ENCODE peak calls at places on chromosome 16, in eight cellular contexts. One of them, this sample, is unnamed. For H3K9me3, the result is how much of the 10 kb centered on the place peaks cover.

GRCh38 chr16:14131774-14132695 is 60.9 kb downstream of the MRTFB start:
- DNase-seq in mucosa of descending colon: peak
- DNase-seq in K562: no peak
- DNase-seq in Peyer's patch: no peak
- DNase-seq in right cardiac atrium: no peak
- DNase-seq in HAP-1: no peak
- DNase-seq in lower lobe of right lung: no peak
- DNase-seq in psoas muscle: no peak
- DNase-seq in this sample: peak

GRCh38 chr16:1821861-1822611 is 4.6 kb downstream of the HAGH start:
- DNase-seq in mucosa of descending colon: no peak
- DNase-seq in K562: no peak
- DNase-seq in Peyer's patch: no peak
- DNase-seq in right cardiac atrium: no peak
- DNase-seq in HAP-1: no peak
- DNase-seq in lower lobe of right lung: no peak
- DNase-seq in psoas muscle: no peak
- DNase-seq in this sample: no peak

GRCh38 chr16:69112285-69113129 is 7.1 kb downstream of the HAS3 start:
- DNase-seq in mucosa of descending colon: peak
- DNase-seq in K562: peak
- DNase-seq in Peyer's patch: peak
- DNase-seq in right cardiac atrium: peak
- DNase-seq in HAP-1: peak
- DNase-seq in lower lobe of right lung: peak
- DNase-seq in psoas muscle: peak
- DNase-seq in this sample: peak

GRCh38 chr16:58262592-58262991 is 32.2 kb downstream of the PRSS54 start:
- DNase-seq in mucosa of descending colon: no peak
- DNase-seq in K562: no peak
- DNase-seq in Peyer's patch: no peak
- DNase-seq in right cardiac atrium: no peak
- DNase-seq in HAP-1: no peak
- DNase-seq in lower lobe of right lung: no peak
- DNase-seq in psoas muscle: no peak
- DNase-seq in this sample: no peak

GRCh38 chr16:84647830-84648594 is at the start of gene KLHL36:
- DNase-seq in mucosa of descending colon: peak
- DNase-seq in K562: peak
- DNase-seq in Peyer's patch: peak
- DNase-seq in right cardiac atrium: peak
- DNase-seq in HAP-1: peak
- DNase-seq in lower lobe of right lung: peak
- DNase-seq in psoas muscle: peak
- DNase-seq in this sample: peak

GRCh38 chr16:4336701-4337539 is 14.2 kb downstream of the PAM16 start:
- DNase-seq in mucosa of descending colon: no peak
- DNase-seq in K562: no peak
- DNase-seq in Peyer's patch: no peak
- DNase-seq in right cardiac atrium: peak
- DNase-seq in HAP-1: no peak
- DNase-seq in lower lobe of right lung: no peak
- DNase-seq in psoas muscle: no peak
- DNase-seq in this sample: no peak

GRCh38 chr16:28842696-28843095 is 3.5 kb downstream of the TUFM start:
- DNase-seq in mucosa of descending colon: no peak
- DNase-seq in K562: no peak
- DNase-seq in Peyer's patch: no peak
- DNase-seq in right cardiac atrium: no peak
- DNase-seq in HAP-1: no peak
- DNase-seq in lower lobe of right lung: no peak
- DNase-seq in psoas muscle: no peak
- DNase-seq in this sample: no peak

GRCh38 chr16:4615389-4616046 is 830 bp upstream of the UBALD1 start:
- DNase-seq in mucosa of descending colon: peak
- DNase-seq in K562: no peak
- DNase-seq in Peyer's patch: no peak
- DNase-seq in right cardiac atrium: peak
- DNase-seq in HAP-1: no peak
- DNase-seq in lower lobe of right lung: peak
- DNase-seq in psoas muscle: no peak
- DNase-seq in this sample: no peak

GRCh38 chr16:3004781-3005284 is 7.9 kb upstream of the CLDN9 start:
- DNase-seq in mucosa of descending colon: peak
- DNase-seq in K562: peak
- DNase-seq in Peyer's patch: no peak
- DNase-seq in right cardiac atrium: no peak
- DNase-seq in HAP-1: peak
- DNase-seq in lower lobe of right lung: no peak
- DNase-seq in psoas muscle: no peak
- DNase-seq in this sample: peak

GRCh38 chr16:68973611-68974120 is 130.3 kb downstream of the TANGO6 start:
- DNase-seq in mucosa of descending colon: no peak
- DNase-seq in K562: no peak
- DNase-seq in Peyer's patch: no peak
- DNase-seq in right cardiac atrium: no peak
- DNase-seq in HAP-1: no peak
- DNase-seq in lower lobe of right lung: no peak
- DNase-seq in psoas muscle: no peak
- DNase-seq in this sample: no peak

GRCh38 chr16:64983983-64984382 is 137.9 kb downstream of the CDH11 start:
- DNase-seq in mucosa of descending colon: peak
- DNase-seq in K562: peak
- DNase-seq in Peyer's patch: no peak
- DNase-seq in right cardiac atrium: no peak
- DNase-seq in HAP-1: no peak
- DNase-seq in lower lobe of right lung: no peak
- DNase-seq in psoas muscle: no peak
- DNase-seq in this sample: peak

GRCh38 chr16:16163571-16163970 is 59.7 kb downstream of the ABCC6 start:
- DNase-seq in mucosa of descending colon: no peak
- DNase-seq in K562: no peak
- DNase-seq in Peyer's patch: no peak
- DNase-seq in right cardiac atrium: no peak
- DNase-seq in HAP-1: no peak
- DNase-seq in lower lobe of right lung: no peak
- DNase-seq in psoas muscle: no peak
- DNase-seq in this sample: no peak

GRCh38 chr16:56985288-56985961 is 3.9 kb upstream of the NLRC5 start:
- DNase-seq in mucosa of descending colon: peak
- DNase-seq in K562: no peak
- DNase-seq in Peyer's patch: no peak
- DNase-seq in right cardiac atrium: peak
- DNase-seq in HAP-1: peak
- DNase-seq in lower lobe of right lung: peak
- DNase-seq in psoas muscle: peak
- DNase-seq in this sample: peak

GRCh38 chr16:90035902-90036301 is 16.6 kb upstream of the DBNDD1 start:
- DNase-seq in mucosa of descending colon: no peak
- DNase-seq in K562: no peak
- DNase-seq in Peyer's patch: no peak
- DNase-seq in right cardiac atrium: no peak
- DNase-seq in HAP-1: no peak
- DNase-seq in lower lobe of right lung: no peak
- DNase-seq in psoas muscle: peak
- DNase-seq in this sample: no peak

DNA sequence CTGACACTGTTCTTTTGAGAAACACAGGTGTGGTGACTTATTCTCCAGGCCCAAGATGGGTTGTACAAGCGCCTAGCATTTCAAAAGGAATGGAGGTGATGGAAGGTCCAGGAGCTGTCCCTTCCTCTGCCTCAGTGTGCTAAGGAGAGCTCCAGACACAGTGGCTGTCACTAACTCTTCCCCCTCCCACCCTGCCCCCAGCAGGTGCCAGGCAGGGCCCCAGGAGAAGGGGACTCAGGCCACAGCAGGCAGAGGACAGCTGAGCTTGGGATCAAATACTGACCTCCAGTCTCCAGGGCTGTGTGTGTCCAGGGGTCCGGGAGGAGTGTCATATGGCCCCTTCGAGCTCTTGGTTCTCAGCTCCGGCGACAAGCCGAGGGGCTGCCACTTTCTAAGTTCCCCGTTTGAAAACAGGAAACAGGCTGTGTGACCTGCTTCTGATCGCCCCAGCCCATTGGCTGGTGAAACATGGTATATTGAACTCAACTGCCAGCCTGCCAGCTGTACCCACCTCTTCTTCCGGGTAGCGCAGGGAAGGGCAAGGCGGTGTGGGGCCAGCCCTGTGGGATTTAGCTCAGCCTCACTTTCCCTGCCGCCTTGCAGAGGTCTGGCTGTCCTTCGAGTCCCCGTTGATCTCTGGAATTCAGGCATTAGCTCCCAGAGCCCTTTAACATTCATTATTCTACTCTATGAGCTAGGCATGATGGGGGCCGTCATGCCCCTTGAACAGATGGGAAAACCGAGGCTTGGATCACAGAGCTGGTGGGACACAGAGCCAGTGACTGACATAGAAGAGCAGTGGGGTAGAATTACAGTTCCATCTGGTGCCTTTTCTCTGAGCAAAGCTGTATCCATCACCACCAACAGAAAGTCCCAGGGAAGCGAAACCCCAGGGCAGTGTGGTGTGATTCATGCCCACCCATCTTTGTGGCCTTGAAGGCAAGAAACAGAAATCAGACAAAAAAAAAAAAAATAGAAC is at the start of gene SNX20:
- DNase-seq in mucosa of descending colon: peak
- DNase-seq in K562: no peak
- DNase-seq in Peyer's patch: peak
- DNase-seq in right cardiac atrium: no peak
- DNase-seq in HAP-1: no peak
- DNase-seq in lower lobe of right lung: peak
- DNase-seq in psoas muscle: no peak
- DNase-seq in this sample: peak
- H3K4me3 ChIP-seq in mucosa of descending colon: no peak
- H3K4me3 ChIP-seq in K562: no peak
- H3K4me3 ChIP-seq in Peyer's patch: peak
- H3K4me3 ChIP-seq in right cardiac atrium: peak
- H3K4me3 ChIP-seq in HAP-1: no peak
- H3K4me3 ChIP-seq in lower lobe of right lung: peak
- H3K4me3 ChIP-seq in psoas muscle: peak
- H3K4me3 ChIP-seq in this sample: peak

DNA sequence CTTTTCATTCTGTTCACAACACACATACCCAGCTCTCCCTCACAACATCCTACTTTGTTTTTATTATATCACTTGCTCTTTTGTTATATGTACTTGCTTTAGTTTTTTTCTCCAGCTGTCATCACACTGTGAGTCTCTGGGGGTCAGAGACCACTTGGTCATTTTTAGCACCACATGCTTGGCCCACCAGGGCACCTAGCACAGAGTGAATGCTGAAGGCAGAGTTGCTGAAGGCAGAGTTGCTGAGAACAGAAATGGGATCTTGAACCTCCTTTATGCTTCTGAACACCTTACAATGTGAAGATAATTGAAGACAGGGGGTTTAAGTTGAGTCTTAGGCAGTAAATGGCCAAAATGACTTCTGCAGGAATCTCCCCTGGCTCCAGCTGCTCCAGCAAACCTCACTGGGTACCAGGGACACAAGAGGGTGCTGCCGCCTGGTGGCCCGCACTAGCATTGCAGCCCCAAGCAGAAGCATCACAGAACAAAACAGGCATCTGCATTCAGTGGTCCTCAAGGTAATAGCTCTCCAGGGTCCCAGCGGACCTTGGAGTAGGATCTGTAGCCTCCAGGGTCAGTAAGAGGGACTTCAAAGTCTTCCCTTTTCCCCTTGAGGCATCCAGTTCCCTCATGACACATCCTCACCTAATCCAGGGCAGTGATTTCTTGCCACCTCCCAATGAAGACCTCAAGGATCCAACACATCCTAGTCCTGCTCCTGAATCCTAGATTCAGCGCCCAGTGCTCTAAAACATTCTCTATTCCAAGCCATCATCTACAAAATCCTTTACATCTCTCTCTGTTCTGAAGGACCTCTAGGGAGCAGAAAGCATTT is 1972.6 kb downstream of the TP53TG3F start:
- DNase-seq in mucosa of descending colon: no peak
- DNase-seq in K562: peak
- DNase-seq in Peyer's patch: no peak
- DNase-seq in right cardiac atrium: no peak
- DNase-seq in HAP-1: peak
- DNase-seq in lower lobe of right lung: no peak
- DNase-seq in psoas muscle: no peak
- DNase-seq in this sample: no peak
- H3K9me3 ChIP-seq in mucosa of descending colon: under half
- H3K9me3 ChIP-seq in K562: under half
- H3K9me3 ChIP-seq in Peyer's patch: under half
- H3K9me3 ChIP-seq in right cardiac atrium: under half
- H3K9me3 ChIP-seq in HAP-1: under half
- H3K9me3 ChIP-seq in lower lobe of right lung: under half
- H3K9me3 ChIP-seq in psoas muscle: under half
- H3K9me3 ChIP-seq in this sample: under half

DNA sequence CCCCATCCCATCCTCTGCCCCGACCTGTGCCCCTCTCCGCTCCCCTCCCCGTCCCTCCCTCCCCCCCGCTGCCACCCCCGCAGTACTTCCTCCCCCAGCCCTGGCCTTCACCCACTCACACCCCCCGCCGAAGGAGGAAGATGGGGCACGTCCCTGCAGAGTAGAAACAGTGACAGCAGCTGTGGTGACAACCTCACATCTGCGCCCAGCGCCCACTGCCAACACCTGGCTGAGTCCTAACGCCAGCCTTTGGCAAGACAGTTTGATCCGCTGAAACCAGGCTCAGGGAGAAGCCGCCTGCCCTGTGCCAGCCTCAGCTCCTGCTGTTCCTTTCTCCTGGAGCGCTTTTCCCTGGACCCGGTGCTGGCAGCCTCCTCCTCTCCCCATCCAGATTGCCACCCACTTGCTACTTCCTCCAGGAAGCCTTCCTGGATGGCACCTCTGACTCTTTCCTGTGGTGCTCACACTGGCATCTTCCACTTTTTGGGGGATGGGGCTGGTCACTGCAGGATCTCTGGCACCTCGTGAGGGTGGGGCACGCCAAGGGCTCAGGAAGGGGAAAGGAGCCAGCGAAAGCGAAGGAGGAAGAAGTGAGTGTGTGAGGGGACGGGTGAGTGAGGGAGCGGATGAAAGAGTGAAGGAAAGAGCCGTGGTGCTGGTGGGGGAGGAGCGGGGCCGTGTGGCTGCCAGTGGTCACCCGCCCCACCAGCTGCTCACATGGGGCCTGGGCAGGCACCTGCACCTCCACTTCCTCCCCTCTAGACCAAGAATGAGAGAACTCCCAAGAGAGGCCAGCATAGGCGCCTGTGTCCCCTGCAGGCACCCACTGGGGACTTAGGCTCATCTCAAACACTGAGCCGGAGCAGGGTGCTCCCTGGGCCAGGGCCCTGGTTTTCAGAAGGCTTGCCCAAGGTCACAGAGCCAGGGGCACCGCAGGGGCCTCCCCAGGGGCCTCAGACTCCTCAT is 27.0 kb downstream of the ZFPM1 start:
- DNase-seq in mucosa of descending colon: no peak
- DNase-seq in K562: no peak
- DNase-seq in Peyer's patch: peak
- DNase-seq in right cardiac atrium: peak
- DNase-seq in HAP-1: no peak
- DNase-seq in lower lobe of right lung: no peak
- DNase-seq in psoas muscle: no peak
- DNase-seq in this sample: no peak
- H3K4me3 ChIP-seq in mucosa of descending colon: no peak
- H3K4me3 ChIP-seq in K562: no peak
- H3K4me3 ChIP-seq in Peyer's patch: peak
- H3K4me3 ChIP-seq in right cardiac atrium: no peak
- H3K4me3 ChIP-seq in HAP-1: no peak
- H3K4me3 ChIP-seq in lower lobe of right lung: no peak
- H3K4me3 ChIP-seq in psoas muscle: no peak
- H3K4me3 ChIP-seq in this sample: no peak

GRCh38 chr16:88289549-88290344 is 93.0 kb upstream of the ZNF469 start:
- DNase-seq in mucosa of descending colon: no peak
- DNase-seq in K562: no peak
- DNase-seq in Peyer's patch: no peak
- DNase-seq in right cardiac atrium: no peak
- DNase-seq in HAP-1: no peak
- DNase-seq in lower lobe of right lung: no peak
- DNase-seq in psoas muscle: peak
- DNase-seq in this sample: no peak
- H3K9me3 ChIP-seq in mucosa of descending colon: under half
- H3K9me3 ChIP-seq in K562: under half
- H3K9me3 ChIP-seq in Peyer's patch: under half
- H3K9me3 ChIP-seq in right cardiac atrium: under half
- H3K9me3 ChIP-seq in HAP-1: under half
- H3K9me3 ChIP-seq in lower lobe of right lung: under half
- H3K9me3 ChIP-seq in psoas muscle: under half
- H3K9me3 ChIP-seq in this sample: under half

This sample was measured in small intestine.